ENCODE peak calls at places on chromosome 17, in five cellular contexts. T is neuronal stem cell, I is H9, S is mesenchymal stem cell, D is H1. X is an unnamed sample. For H3K4me1, the result is how much of the 10 kb centered on the place peaks cover.

GRCh38 chr17:13266596-13266995 is 248.8 kb upstream of the ELAC2 start:
- DNase-seq in S (no peak), I (no peak), T (no peak), D (no peak), X (peak)

GRCh38 chr17:8740486-8740885 is 4.2 kb downstream of the CCDC42 start:
- DNase-seq in I (peak), D (no peak), S (no peak), T (no peak), X (no peak)

GRCh38 chr17:59761385-59762021 is 54.0 kb downstream of the VMP1 start:
- DNase-seq in I (no peak), S (peak), T (peak), D (no peak), X (peak)

GRCh38 chr17:75878174-75878998 is at the start of gene TRIM47:
- DNase-seq in T (no peak), D (no peak), S (peak), I (peak), X (peak)

GRCh38 chr17:46842835-46843234 is 8.5 kb upstream of the WNT9B start:
- DNase-seq in S (no peak), D (no peak), T (no peak), I (no peak), X (peak)

GRCh38 chr17:67390646-67391480 is 13.8 kb downstream of the PITPNC1 start:
- DNase-seq in D (no peak), T (no peak), S (peak), I (no peak), X (no peak)

GRCh38 chr17:81086789-81087551 is 52.0 kb downstream of the BAIAP2 start:
- DNase-seq in T (no peak), I (no peak), D (no peak), S (no peak), X (no peak)

GRCh38 chr17:76383645-76384221 is 676 bp upstream of the SPHK1 start:
- DNase-seq in D (no peak), T (peak), S (peak), I (peak), X (peak)

GRCh38 chr17:13958773-13959172 is 110.5 kb upstream of the COX10 start:
- DNase-seq in T (no peak), D (no peak), I (no peak), S (no peak), X (no peak)

GRCh38 chr17:36597229-36597628 is 4.2 kb upstream of the MRM1 start:
- DNase-seq in T (no peak), D (no peak), S (no peak), I (no peak), X (no peak)
- H3K4me1 ChIP-seq in T (under half), D (under half), S (under half), I (under half), X (under half)

GRCh38 chr17:34259151-34259550 is 4.1 kb downstream of the CCL2 start:
- DNase-seq in D (no peak), T (no peak), I (no peak), S (no peak), X (no peak)
- H3K4ac ChIP-seq in D (no peak), T (no peak), I (no peak), S (no peak), X (no peak)

DNA sequence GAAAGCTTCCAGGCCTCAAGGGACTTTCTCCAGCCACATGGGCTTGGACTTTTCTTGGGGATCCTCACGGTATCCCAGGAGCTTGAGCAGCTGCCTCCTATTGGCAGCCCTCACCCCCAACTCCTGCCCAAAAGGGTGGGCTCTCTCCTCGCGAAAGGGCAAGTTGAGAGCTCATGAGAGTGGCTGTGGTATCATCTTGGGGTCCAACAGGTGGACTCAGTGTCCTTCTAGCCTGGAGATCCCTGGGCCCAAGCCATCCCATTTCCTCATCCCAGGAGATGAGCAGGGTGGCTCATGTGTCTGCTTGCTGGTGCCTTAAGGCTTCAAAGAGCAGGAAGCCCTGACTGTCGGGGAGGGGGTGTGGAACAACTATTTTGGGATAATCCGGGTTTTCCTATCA is 17.7 kb downstream of the TBX4 start:
- DNase-seq in S (no peak), T (no peak), I (peak), D (no peak), X (no peak)
- H2BK12ac ChIP-seq in S (no peak), T (no peak), I (no peak), D (no peak), X (no peak)

DNA sequence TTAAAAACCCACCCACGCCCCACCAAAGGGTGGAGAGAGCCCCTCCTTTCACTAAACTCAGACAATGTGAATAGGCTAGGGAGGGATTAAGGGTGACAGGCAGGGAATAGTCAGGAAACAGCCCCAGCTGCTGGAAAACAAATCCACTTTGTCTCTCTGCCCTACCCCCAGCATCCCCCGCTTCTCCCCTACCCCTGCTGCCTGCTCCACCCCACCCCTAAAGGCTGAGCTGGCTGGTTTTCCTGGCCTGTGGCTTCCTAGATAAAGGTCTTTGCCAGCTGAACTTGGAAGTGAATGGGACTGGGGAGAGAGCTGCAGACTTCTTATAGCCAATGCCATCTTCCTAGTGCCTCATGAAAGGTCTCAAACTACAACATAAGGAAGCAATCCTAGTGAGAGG is 15.0 kb downstream of the CAVIN1 start:
- DNase-seq in T (no peak), D (no peak), I (peak), S (no peak), X (no peak)
- H3K4me1 ChIP-seq in T (under half), D (under half), I (under half), S (under half), X (under half)

GRCh38 chr17:17140590-17140980 is 65.5 kb downstream of the PLD6 start:
- DNase-seq in I (no peak), S (peak), D (no peak), T (no peak), X (no peak)

GRCh38 chr17:17141279-17141678 is 64.9 kb downstream of the PLD6 start:
- DNase-seq in D (no peak), S (no peak), T (no peak), I (no peak), X (no peak)

GRCh38 chr17:17142556-17142955 is 63.6 kb downstream of the PLD6 start:
- DNase-seq in S (no peak), T (no peak), D (no peak), I (no peak), X (no peak)

GRCh38 chr17:17143501-17143900 is 62.6 kb downstream of the PLD6 start:
- DNase-seq in S (no peak), I (no peak), T (no peak), D (no peak), X (no peak)

GRCh38 chr17:17141860-17142552 is 64.1 kb downstream of the PLD6 start:
- DNase-seq in D (no peak), S (peak), T (peak), I (peak), X (no peak)
- H3K4ac ChIP-seq in D (no peak), S (no peak), T (no peak), I (no peak), X (no peak)

GRCh38 chr17:21513012-21513570 is 136.9 kb downstream of the KCNJ12 start:
- DNase-seq in D (peak), T (peak), S (peak), I (peak), X (peak)
- H2BK12ac ChIP-seq in D (no peak), T (no peak), S (no peak), I (no peak), X (no peak)

GRCh38 chr17:40312131-40312731 is 3.3 kb downstream of the RARA start:
- DNase-seq in D (no peak), T (no peak), I (no peak), S (no peak), X (no peak)
- H3K4me1 ChIP-seq in D (under half), T (under half), I (under half), S (half or more), X (under half)

GRCh38 chr17:39194089-39194984 is 3.1 kb downstream of the CACNB1 start:
- DNase-seq in S (peak), T (peak), I (peak), D (no peak), X (peak)
- H3K4ac ChIP-seq in S (peak), T (no peak), I (no peak), D (no peak), X (no peak)